ENCODE peak calls at places on chromosomes 4 and X, in five cellular contexts. U is cardiac muscle cell, E is adrenal gland, O is IMR-90, P is psoas muscle. I is an unnamed sample.

GRCh38 chr4:2402053-2402452 is 16.4 kb downstream of the ZFYVE28 start:
- DNase-seq in U (peak; percentile 89), P (peak; percentile 80), O (no peak), E (peak; percentile 96), I (no peak)

GRCh38 chr4:146450524-146450923 is 71.2 kb downstream of the SLC10A7 start:
- DNase-seq in U (no peak), E (no peak), O (peak; percentile 29), P (no peak), I (peak; percentile 49)

GRCh38 chr4:185142563-185142910 is 529 bp upstream of the SLC25A4 start:
- DNase-seq in P (no peak), U (no peak), O (no peak), E (no peak), I (no peak)

GRCh38 chr4:80730158-80730557 is 300.4 kb upstream of the BMP3 start:
- DNase-seq in E (no peak), P (no peak), U (no peak), O (no peak), I (no peak)

GRCh38 chr4:56128231-56128630 is 179.5 kb downstream of the CEP135 start:
- DNase-seq in U (no peak), P (no peak), O (peak; percentile 28), E (no peak), I (no peak)

GRCh38 chr4:8281519-8282133 is 12.1 kb downstream of the HTRA3 start:
- DNase-seq in E (peak; percentile 57), P (peak; percentile 80), U (no peak), O (peak; percentile 74), I (no peak)

GRCh38 chr4:1015746-1016145 is 4.3 kb downstream of the FGFRL1 start:
- DNase-seq in E (no peak), P (no peak), U (no peak), O (no peak), I (no peak)

GRCh38 chr4:119785963-119786362 is 157.4 kb upstream of the PDE5A start:
- DNase-seq in E (peak; percentile 52), U (no peak), O (peak; percentile 23), P (no peak), I (no peak)

GRCh38 chrX:68695206-68695845 is 47.9 kb downstream of the STARD8 start:
- DNase-seq in E (no peak), P (no peak), O (no peak), U (no peak), I (no peak)

GRCh38 chr4:138158746-138159297 is 83.3 kb downstream of the SLC7A11 start:
- DNase-seq in P (no peak), E (no peak), U (no peak), O (peak; percentile 91), I (no peak)

GRCh38 chr4:184275766-184276165 is 58.1 kb upstream of the ENPP6 start:
- DNase-seq in U (no peak), O (peak; percentile 33), P (no peak), E (peak; percentile 20), I (no peak)

GRCh38 chr4:140116442-140117104 is 37.4 kb downstream of the MAML3 start:
- DNase-seq in E (no peak), O (peak; percentile 54), U (no peak), P (no peak), I (no peak)

GRCh38 chrX:136920001-136920400 is 39.5 kb upstream of the RBMX start:
- DNase-seq in U (no peak), P (no peak), O (peak; percentile 32), E (no peak), I (no peak)

GRCh38 chrX:369563-370101 is 17.1 kb downstream of the PPP2R3B start:
- DNase-seq in U (peak; percentile 10), P (no peak), E (no peak), O (no peak), I (no peak)

GRCh38 chr4:183987529-183987946 is 82.4 kb downstream of the STOX2 start:
- DNase-seq in P (peak; percentile 66), U (peak; percentile 65), E (peak; percentile 92), O (peak; percentile 91), I (no peak)

GRCh38 chrX:23317799-23318724 is 16.6 kb upstream of the PTCHD1 start:
- DNase-seq in P (no peak), U (peak; percentile 46), O (no peak), E (no peak), I (peak; percentile 58)

GRCh38 chrX:29487214-29487613 is 728.1 kb upstream of the MAGEB2 start:
- DNase-seq in E (no peak), P (no peak), O (peak; percentile 12), U (no peak), I (no peak)

GRCh38 chr4:132330994-132331393 is 818.1 kb upstream of the PCDH10 start:
- DNase-seq in E (no peak), O (no peak), U (no peak), P (no peak), I (no peak)

GRCh38 chr4:90207887-90208454 is 80.8 kb downstream of the CCSER1 start:
- DNase-seq in P (no peak), U (no peak), E (no peak), O (no peak), I (no peak)

GRCh38 chrX:16386126-16386525 is 218.8 kb downstream of the MAGEB17 start:
- DNase-seq in E (no peak), U (no peak), O (peak; percentile 15), P (no peak), I (no peak)

GRCh38 chr4:109496875-109497274 is 63.2 kb upstream of the MCUB start:
- DNase-seq in U (no peak), O (no peak), E (no peak), P (no peak), I (no peak)

GRCh38 chr4:70627620-70628019 is 924 bp upstream of the ENAM start:
- DNase-seq in E (no peak), P (no peak), U (no peak), O (no peak), I (no peak)

GRCh38 chrX:41481264-41482109 is 34.3 kb downstream of the NYX start:
- DNase-seq in E (no peak), O (no peak), U (no peak), P (no peak), I (peak; percentile 52)

GRCh38 chr4:35102111-35102510 is 1142.2 kb downstream of the ARAP2 start:
- DNase-seq in U (no peak), P (no peak), E (no peak), O (no peak), I (no peak)

GRCh38 chr4:101801957-101802356 is 11.4 kb downstream of the BANK1 start:
- DNase-seq in O (no peak), U (no peak), P (no peak), E (no peak), I (no peak)

GRCh38 chrX:47321978-47322377 is 48.4 kb upstream of the ZNF157 start:
- DNase-seq in E (no peak), U (no peak), P (no peak), O (no peak), I (no peak)

GRCh38 chrX:69285881-69286545 is 120.8 kb upstream of the PJA1 start:
- DNase-seq in P (peak; percentile 68), E (peak; percentile 67), O (no peak), U (peak; percentile 62), I (peak; percentile 63)

GRCh38 chr4:104752337-104752736 is 257.6 kb upstream of the CXXC4 start:
- DNase-seq in O (no peak), E (no peak), P (no peak), U (no peak), I (peak; percentile 51)

GRCh38 chr4:128653514-128654420 is 155.7 kb upstream of the JADE1 start:
- DNase-seq in O (peak; percentile 70), U (peak; percentile 55), E (peak; percentile 62), P (no peak), I (no peak)

GRCh38 chrX:142483965-142484364 is 278.9 kb upstream of the MAGEC2 start:
- DNase-seq in E (no peak), U (no peak), P (no peak), O (no peak), I (no peak)

GRCh38 chr4:110361921-110362320 is 114.0 kb upstream of the ENPEP start:
- DNase-seq in U (no peak), E (no peak), O (no peak), P (no peak), I (no peak)

GRCh38 chr4:134320048-134320447 is 118.5 kb upstream of the PABPC4L start:
- DNase-seq in O (peak; percentile 0), P (no peak), U (no peak), E (no peak), I (no peak)

DNA sequence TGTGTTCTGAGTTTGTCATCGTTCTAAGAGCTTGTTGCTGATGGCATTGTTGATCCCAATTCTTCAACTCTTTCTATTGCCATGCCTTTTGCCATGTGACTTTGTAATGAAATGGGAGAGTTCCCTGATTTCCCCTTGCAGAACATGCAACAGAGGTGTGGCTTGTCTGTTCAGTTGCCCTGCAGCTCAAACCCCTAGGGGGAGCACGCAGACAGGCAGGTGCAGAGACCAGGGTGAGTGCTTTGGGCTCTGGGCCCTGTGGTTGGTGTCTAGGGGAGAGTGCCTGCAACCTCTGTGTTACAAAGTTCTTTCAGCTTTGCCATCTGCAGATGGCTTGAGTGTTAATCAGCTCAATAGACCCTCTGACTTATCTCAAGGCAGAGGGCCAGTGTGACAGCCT is 332.7 kb downstream of the MID1IP1 start:
- DNase-seq in U (peak; percentile 28), O (no peak), E (no peak), P (no peak), I (no peak)
- TF ChIP-seq CTCF in U (no peak), O (no peak), E (no peak), P (no peak), I (peak; percentile 42)

DNA sequence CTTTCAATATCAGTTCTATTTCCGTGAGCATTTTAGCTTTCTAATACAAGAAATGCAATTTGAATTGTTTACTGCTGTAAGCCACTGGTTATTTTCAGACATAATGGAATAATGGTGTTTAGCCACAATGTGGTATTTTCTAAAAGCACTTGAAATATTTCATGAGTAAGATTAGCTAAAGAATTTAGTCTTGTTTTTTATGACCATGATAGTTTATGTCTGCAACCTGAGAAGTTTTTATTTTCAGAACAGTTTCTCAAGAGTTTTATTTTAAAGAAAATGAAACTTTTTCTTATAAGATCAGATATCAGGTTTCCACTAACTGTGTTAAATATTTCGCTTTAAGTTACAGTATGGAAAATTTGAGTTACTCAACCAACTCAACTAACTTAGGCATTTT is 60.2 kb downstream of the SLIT2 start:
- DNase-seq in U (no peak), P (no peak), O (peak; percentile 56), E (no peak), I (no peak)
- TF ChIP-seq CTCF in U (no peak), P (no peak), O (no peak), E (no peak), I (no peak)

GRCh38 chrX:49754238-49754857 is 58.6 kb upstream of the PAGE1 start:
- DNase-seq in E (peak; percentile 77), U (peak; percentile 56), O (peak; percentile 28), P (peak; percentile 20), I (peak; percentile 8)
- TF ChIP-seq CTCF in E (peak; percentile 72), U (peak; percentile 68), O (peak; percentile 54), P (peak; percentile 71), I (peak; percentile 56)

GRCh38 chr4:5893591-5893990 is 705 bp upstream of the CRMP1 start:
- DNase-seq in P (no peak), E (no peak), U (no peak), O (no peak), I (no peak)

GRCh38 chr4:5892321-5893012 is 419 bp downstream of the CRMP1 start:
- DNase-seq in E (no peak), P (no peak), U (peak; percentile 21), O (no peak), I (peak; percentile 42)

GRCh38 chr4:5890063-5890727 is 2.7 kb downstream of the CRMP1 start:
- DNase-seq in O (peak; percentile 30), E (peak; percentile 83), U (peak; percentile 72), P (no peak), I (peak; percentile 49)

GRCh38 chr4:5893013-5893580 is at the start of gene CRMP1:
- DNase-seq in O (no peak), U (peak; percentile 72), E (no peak), P (no peak), I (peak; percentile 35)

GRCh38 chr4:5891563-5892320 is 1.1 kb downstream of the CRMP1 start:
- DNase-seq in O (no peak), U (no peak), E (no peak), P (no peak), I (peak; percentile 34)
- TF ChIP-seq CTCF in O (no peak), U (no peak), E (no peak), P (no peak), I (no peak)